ENCODE peak calls at places on chromosomes 1 and 21, in ten cellular contexts. V is ovary, Q is breast epithelium, F is HFF-Myc, R is astrocyte, U is pancreas, D is astrocyte of the spinal cord, G is cardiac fibroblast, M is sigmoid colon, X is RWPE1. W is an unnamed sample.

GRCh38 chr1:77220687-77221463 is 1.6 kb upstream of the PIGK start:
- DNase-seq in V (no peak), Q (no peak), F (no peak), R (peak; percentile 74), U (no peak), D (peak; percentile 20), G (peak; percentile 86), M (no peak), X (no peak), W (peak; percentile 93)

GRCh38 chr1:15156807-15157380 is 3.3 kb downstream of the TMEM51 start:
- DNase-seq in V (no peak), Q (no peak), F (no peak), R (no peak), U (peak; percentile 69), D (no peak), G (no peak), M (peak; percentile 79), X (no peak), W (no peak)

GRCh38 chr1:54754045-54754444 is 10.3 kb downstream of the PARS2 start:
- DNase-seq in V (no peak), Q (no peak), F (no peak), R (no peak), U (peak; percentile 48), D (no peak), G (no peak), M (no peak), X (no peak), W (no peak)

GRCh38 chr21:45945868-45946210 is 35.7 kb upstream of the COL6A1 start:
- DNase-seq in V (no peak), Q (peak; percentile 24), F (no peak), R (no peak), U (no peak), D (no peak), G (no peak), M (no peak), X (no peak), W (no peak)

GRCh38 chr1:222420621-222421020 is 127.3 kb downstream of the HHIPL2 start:
- DNase-seq in V (no peak), Q (no peak), F (no peak), R (no peak), U (no peak), D (no peak), G (no peak), M (no peak), X (no peak), W (no peak)

GRCh38 chr21:32392880-32393676 is at the start of gene URB1:
- DNase-seq in V (peak; percentile 98), Q (peak; percentile 93), F (no peak), R (peak; percentile 55), U (peak; percentile 97), D (peak; percentile 82), G (peak; percentile 80), M (peak; percentile 94), X (peak; percentile 86), W (peak; percentile 72)

GRCh38 chr1:190479537-190479936 is 1.9 kb upstream of the BRINP3 start:
- DNase-seq in V (no peak), Q (no peak), F (no peak), R (no peak), U (no peak), D (no peak), G (no peak), M (no peak), X (no peak), W (no peak)

GRCh38 chr1:16960560-16961296 is 19.7 kb downstream of the MFAP2 start:
- DNase-seq in V (peak; percentile 85), Q (peak; percentile 82), F (no peak), R (peak; percentile 63), U (peak; percentile 99), D (peak; percentile 69), G (peak; percentile 82), M (peak; percentile 90), X (peak; percentile 53), W (peak; percentile 76)

GRCh38 chr1:244067893-244068292 is 16.8 kb downstream of the ZBTB18 start:
- DNase-seq in V (no peak), Q (no peak), F (no peak), R (peak; percentile 43), U (no peak), D (no peak), G (peak; percentile 6), M (no peak), X (no peak), W (no peak)

GRCh38 chr1:117852846-117853555 is 76.4 kb downstream of the GDAP2 start:
- DNase-seq in V (no peak), Q (no peak), F (no peak), R (no peak), U (no peak), D (no peak), G (no peak), M (no peak), X (no peak), W (no peak)

GRCh38 chr1:236066054-236066453 is 1.2 kb upstream of the NID1 start:
- DNase-seq in V (no peak), Q (no peak), F (no peak), R (no peak), U (no peak), D (no peak), G (peak; percentile 19), M (peak; percentile 82), X (no peak), W (no peak)

GRCh38 chr1:236063551-236063918 is 1.4 kb downstream of the NID1 start:
- DNase-seq in V (no peak), Q (no peak), F (no peak), R (no peak), U (no peak), D (peak; percentile 32), G (no peak), M (no peak), X (no peak), W (no peak)

GRCh38 chr1:236063919-236064673 is 794 bp downstream of the NID1 start:
- DNase-seq in V (peak; percentile 85), Q (peak; percentile 56), F (peak; percentile 41), R (peak; percentile 51), U (peak; percentile 79), D (peak; percentile 63), G (peak; percentile 66), M (peak; percentile 95), X (peak; percentile 44), W (peak; percentile 77)

GRCh38 chr1:236065509-236066005 is 667 bp upstream of the NID1 start:
- DNase-seq in V (no peak), Q (no peak), F (no peak), R (no peak), U (no peak), D (no peak), G (peak; percentile 29), M (no peak), X (no peak), W (no peak)

GRCh38 chr1:236064674-236065508 is at the start of gene NID1:
- DNase-seq in V (peak; percentile 94), Q (peak; percentile 60), F (no peak), R (peak; percentile 71), U (peak; percentile 78), D (peak; percentile 88), G (peak; percentile 77), M (peak; percentile 98), X (peak; percentile 75), W (peak; percentile 76)
- TF ChIP-seq CTCF in V (peak; percentile 82), Q (no peak), F (peak; percentile 22), R (no peak), U (no peak), D (peak; percentile 21), G (peak; percentile 11), M (peak; percentile 38), X (peak; percentile 16), W (peak; percentile 7)

DNA sequence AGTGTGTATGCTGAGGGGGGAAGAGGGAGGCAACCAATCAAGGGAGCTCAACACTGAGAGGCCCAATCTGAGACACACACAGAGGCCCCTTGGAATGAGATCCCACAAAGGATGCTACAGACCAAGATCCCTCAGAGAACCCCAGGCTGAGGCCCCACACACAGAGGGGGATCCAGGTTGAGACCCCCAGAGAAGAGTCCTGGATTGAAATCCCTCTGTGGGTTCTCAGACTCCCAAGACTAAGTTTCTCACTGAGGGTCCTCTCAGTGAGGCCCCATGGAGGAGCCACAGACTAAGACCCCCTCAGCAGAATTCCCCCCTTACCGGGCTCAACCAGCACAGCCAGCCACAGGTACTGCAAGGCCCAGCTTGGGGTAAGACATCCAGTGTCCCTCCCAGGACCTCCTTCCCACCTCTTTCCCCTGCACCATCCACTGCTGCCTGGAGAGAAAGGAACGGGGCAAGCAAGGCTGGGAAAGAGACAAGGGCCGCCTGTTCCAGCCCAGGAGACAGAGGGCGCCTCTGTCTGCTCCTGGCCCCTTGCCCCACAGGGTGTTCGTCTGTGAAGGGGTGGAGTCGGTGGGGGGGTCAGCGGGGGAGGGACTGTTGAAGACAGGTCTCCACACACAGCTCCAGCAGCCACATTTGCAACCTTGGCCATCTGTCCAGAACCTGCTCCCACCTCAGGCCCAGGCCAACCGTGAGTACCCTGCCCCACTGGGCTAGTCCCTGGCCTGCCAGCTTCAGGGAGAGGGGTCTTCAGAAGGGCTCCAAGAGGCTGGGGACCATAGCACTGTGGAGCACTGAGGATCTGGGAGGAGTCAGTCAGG is at the start of gene S100A1:
- DNase-seq in V (peak; percentile 66), Q (peak; percentile 68), F (no peak), R (no peak), U (peak; percentile 83), D (no peak), G (no peak), M (peak; percentile 78), X (no peak), W (no peak)
- TF ChIP-seq CTCF in V (no peak), Q (no peak), F (peak; percentile 24), R (peak; percentile 3), U (no peak), D (no peak), G (no peak), M (no peak), X (peak; percentile 16), W (no peak)

GRCh38 chr1:98763488-98764141 is 102.1 kb downstream of the SNX7 start:
- DNase-seq in V (no peak), Q (no peak), F (no peak), R (no peak), U (no peak), D (no peak), G (no peak), M (no peak), X (no peak), W (peak; percentile 3)

GRCh38 chr1:98766241-98766640 is 104.7 kb downstream of the SNX7 start:
- DNase-seq in V (no peak), Q (no peak), F (no peak), R (no peak), U (no peak), D (no peak), G (no peak), M (no peak), X (no peak), W (no peak)

GRCh38 chr1:98761238-98761637 is 99.7 kb downstream of the SNX7 start:
- DNase-seq in V (no peak), Q (no peak), F (no peak), R (no peak), U (no peak), D (no peak), G (peak; percentile 11), M (no peak), X (no peak), W (no peak)
- TF ChIP-seq CTCF in V (no peak), Q (no peak), F (no peak), R (no peak), U (no peak), D (peak; percentile 3), G (no peak), M (no peak), X (no peak), W (no peak)

DNA sequence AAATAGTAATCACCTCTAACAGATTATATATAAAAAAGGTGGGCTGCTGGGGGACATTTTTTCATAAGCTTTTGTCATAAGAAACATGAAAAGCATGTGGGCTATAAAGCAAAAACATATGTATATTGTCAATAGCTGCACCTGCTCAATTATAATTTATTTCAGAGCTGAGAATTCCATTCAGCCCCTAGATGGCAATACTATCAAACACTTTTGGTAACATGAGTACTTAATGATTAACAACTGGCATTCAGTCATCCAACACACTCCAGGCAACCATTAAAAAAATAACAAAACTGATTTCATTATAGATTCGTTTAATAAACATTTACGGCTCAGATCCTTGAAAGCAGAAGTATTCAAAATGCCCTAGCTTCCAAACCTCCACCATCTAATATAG is 115.1 kb downstream of the KCTD3 start:
- DNase-seq in V (no peak), Q (no peak), F (no peak), R (no peak), U (no peak), D (no peak), G (peak; percentile 3), M (no peak), X (peak; percentile 23), W (peak; percentile 30)
- TF ChIP-seq CTCF in V (no peak), Q (no peak), F (no peak), R (peak; percentile 18), U (no peak), D (no peak), G (no peak), M (no peak), X (no peak), W (peak; percentile 24)

W was measured in fibroblast of the aortic adventitia.